ENCODE peak calls at places on chromosomes 16 and 17, in four cellular contexts. U, V, P and F are unnamed samples.

GRCh38 chr17:3913531-3914318 is 2.5 kb downstream of the P2RX1 start:
- DNase-seq in U (peak; percentile 95), V (peak; percentile 56), P (peak; percentile 51), F (peak; percentile 87)

GRCh38 chr16:73572135-73572534 is 524.2 kb upstream of the ZFHX3 start:
- DNase-seq in U (no peak), V (no peak), P (no peak), F (no peak)

GRCh38 chr16:68785715-68786114 is 48.6 kb downstream of the CDH1 start:
- DNase-seq in U (no peak), V (no peak), P (no peak), F (no peak)

GRCh38 chr17:6670571-6670970 is 19.0 kb downstream of the C17orf100 start:
- DNase-seq in U (no peak), V (no peak), P (no peak), F (no peak)

GRCh38 chr17:79627184-79627765 is 16.4 kb upstream of the RBFOX3 start:
- DNase-seq in U (peak; percentile 41), V (no peak), P (no peak), F (no peak)

GRCh38 chr17:61583242-61583641 is 7.8 kb downstream of the NACA2 start:
- DNase-seq in U (no peak), V (no peak), P (peak; percentile 74), F (peak; percentile 59)

GRCh38 chr16:76157629-76158028 is 119.6 kb upstream of the CNTNAP4 start:
- DNase-seq in U (no peak), V (no peak), P (no peak), F (peak; percentile 5)

GRCh38 chr16:10817963-10818941 is at the start of gene TVP23A:
- DNase-seq in U (peak; percentile 84), V (no peak), P (no peak), F (no peak)

GRCh38 chr17:34155947-34156346 is 99.1 kb upstream of the CCL2 start:
- DNase-seq in U (no peak), V (no peak), P (no peak), F (no peak)

GRCh38 chr16:50697881-50698767 is 4.7 kb downstream of the NOD2 start:
- DNase-seq in U (no peak), V (peak; percentile 65), P (no peak), F (no peak)

GRCh38 chr17:82121246-82121645 is 23.2 kb upstream of the FASN start:
- DNase-seq in U (no peak), V (no peak), P (no peak), F (no peak)

GRCh38 chr17:73560661-73561060 is 83.6 kb downstream of the SDK2 start:
- DNase-seq in U (no peak), V (no peak), P (peak; percentile 16), F (no peak)

GRCh38 chr17:31830971-31831755 is 27.9 kb downstream of the COPRS start:
- DNase-seq in U (no peak), V (no peak), P (no peak), F (no peak)

GRCh38 chr17:82134101-82134500 is 36.1 kb upstream of the FASN start:
- DNase-seq in U (no peak), V (no peak), P (no peak), F (no peak)

GRCh38 chr16:12587646-12588277 is 215.9 kb downstream of the CPPED1 start:
- DNase-seq in U (no peak), V (no peak), P (no peak), F (no peak)

GRCh38 chr17:50386451-50386994 is 10.8 kb downstream of the LRRC59 start:
- DNase-seq in U (no peak), V (no peak), P (no peak), F (no peak)

GRCh38 chr17:31841850-31842415 is 17.1 kb downstream of the COPRS start:
- DNase-seq in U (no peak), V (no peak), P (no peak), F (no peak)

GRCh38 chr16:4452674-4453073 is 21.8 kb downstream of the NMRAL1 start:
- DNase-seq in U (no peak), V (no peak), P (no peak), F (no peak)

GRCh38 chr17:1906622-1907021 is 76.8 kb downstream of the RPA1 start:
- DNase-seq in U (no peak), V (no peak), P (no peak), F (no peak)

GRCh38 chr17:1907216-1907631 is 77.4 kb downstream of the RPA1 start:
- DNase-seq in U (no peak), V (no peak), P (no peak), F (no peak)

GRCh38 chr17:1909985-1910384 is 80.2 kb downstream of the RPA1 start:
- DNase-seq in U (no peak), V (no peak), P (peak; percentile 62), F (no peak)

GRCh38 chr17:1907818-1908698 is 78.3 kb downstream of the RPA1 start:
- DNase-seq in U (peak; percentile 77), V (no peak), P (no peak), F (no peak)

DNA sequence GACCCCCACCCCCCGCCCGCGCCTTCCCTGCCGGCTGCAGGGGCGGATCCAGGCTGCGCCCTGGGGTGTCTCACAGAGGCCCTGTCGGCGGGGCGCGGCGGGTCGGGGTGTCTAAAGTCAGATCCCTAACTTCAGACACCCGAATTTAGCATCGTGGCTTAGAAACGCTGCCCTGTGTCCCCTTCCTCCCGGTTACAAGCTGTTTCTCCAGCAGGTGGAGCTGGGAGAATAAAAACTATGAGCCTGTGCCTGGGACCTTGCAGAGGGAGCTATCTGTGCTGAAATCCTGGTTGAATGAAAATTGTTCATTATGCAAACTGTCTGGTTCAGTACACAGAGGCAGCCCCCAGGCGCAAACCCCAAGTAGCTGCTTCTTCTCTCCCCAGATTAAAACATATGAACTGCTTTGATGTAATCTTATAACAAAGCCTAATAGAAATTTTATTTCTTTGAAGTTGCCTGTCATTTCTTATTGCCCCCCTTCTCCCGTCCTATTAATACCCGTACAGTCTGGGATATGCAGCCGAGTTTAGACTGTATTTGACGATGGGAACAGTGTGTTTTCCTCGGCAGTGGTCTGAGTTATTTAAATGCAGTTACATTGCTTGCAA is 79.0 kb downstream of the RPA1 start:
- DNase-seq in U (no peak), V (no peak), P (peak; percentile 72), F (peak; percentile 77)
- TF ChIP-seq SP1 in U (peak; percentile 42), V (no peak), P (no peak), F (no peak)

DNA sequence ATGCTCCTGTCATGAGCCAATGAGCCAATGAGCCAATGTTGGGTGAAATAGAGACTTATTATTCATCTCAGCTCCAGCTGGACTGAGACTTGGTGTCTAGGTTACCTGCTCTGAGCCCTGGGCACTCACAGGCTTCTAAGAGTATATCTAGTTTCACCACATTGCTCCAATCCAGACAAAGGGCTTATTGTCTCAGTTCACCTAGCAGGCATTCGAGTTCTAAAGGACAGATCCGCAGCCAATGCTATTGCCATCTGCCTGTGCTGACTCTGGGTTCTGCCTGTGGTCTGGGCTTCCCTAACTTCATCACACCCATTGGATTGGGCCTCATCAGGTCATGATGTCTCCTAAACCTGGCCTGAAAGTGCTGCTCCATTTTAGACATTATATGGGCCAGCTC is 66.1 kb upstream of the HS3ST4 start:
- DNase-seq in U (no peak), V (no peak), P (peak; percentile 28), F (no peak)
- TF ChIP-seq SUZ12 in U (no peak), V (no peak), P (no peak), F (no peak)

DNA sequence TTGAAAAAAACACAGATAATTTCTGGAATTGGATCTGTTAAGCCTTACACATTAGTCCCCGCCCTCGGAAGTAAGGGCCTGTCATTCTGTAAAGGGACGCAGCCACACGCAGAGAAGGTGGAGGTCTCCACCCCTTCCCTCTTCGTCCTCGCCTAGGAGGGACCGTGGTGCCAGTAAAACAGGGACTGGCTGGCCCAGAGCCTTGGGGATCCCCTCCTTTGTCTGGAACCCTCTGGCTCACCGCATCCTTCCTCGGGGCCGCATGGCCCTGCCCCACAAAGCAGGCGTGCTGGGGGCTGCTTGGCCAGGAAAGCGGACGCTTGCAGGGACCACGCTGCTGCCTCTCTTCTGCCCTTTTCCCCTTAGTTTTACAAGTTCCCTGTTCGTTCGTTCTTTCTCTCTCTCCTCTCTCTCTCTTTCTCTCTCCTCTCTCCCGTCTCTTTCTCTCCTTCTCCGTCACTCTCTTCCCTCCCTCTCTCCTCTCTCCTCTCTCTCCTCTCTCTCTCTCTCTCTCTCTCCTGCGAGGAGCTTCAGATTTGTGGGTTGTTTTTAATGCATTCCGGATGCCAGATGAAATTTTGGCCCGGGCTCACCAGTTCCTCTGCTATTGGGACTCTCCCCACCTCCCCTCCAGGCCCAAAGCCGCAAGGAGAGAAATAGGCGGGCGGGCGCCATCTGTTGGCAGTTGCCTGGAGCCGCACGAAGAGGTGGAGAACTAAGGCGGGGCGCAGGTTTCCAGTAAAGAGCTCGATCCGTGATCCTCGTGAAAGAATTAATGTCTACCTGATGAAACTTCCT is 35.1 kb upstream of the CDRT4 start:
- DNase-seq in U (peak; percentile 92), V (no peak), P (peak; percentile 28), F (peak; percentile 80)
- TF ChIP-seq SP1 in U (no peak), V (no peak), P (no peak), F (no peak)

GRCh38 chr17:80981929-80982425 is 9.7 kb upstream of the CHMP6 start:
- DNase-seq in U (no peak), V (no peak), P (no peak), F (no peak)
- TF ChIP-seq SUZ12 in U (no peak), V (no peak), P (no peak), F (no peak)

GRCh38 chr17:68097161-68097805 is 61.7 kb downstream of the KPNA2 start:
- DNase-seq in U (no peak), V (no peak), P (peak; percentile 71), F (no peak)

GRCh38 chr17:68101992-68102758 is 66.6 kb downstream of the KPNA2 start:
- DNase-seq in U (no peak), V (no peak), P (no peak), F (peak; percentile 16)

GRCh38 chr17:68103148-68103547 is 67.6 kb downstream of the KPNA2 start:
- DNase-seq in U (no peak), V (no peak), P (no peak), F (no peak)

GRCh38 chr17:68100000-68100641 is 64.6 kb downstream of the KPNA2 start:
- DNase-seq in U (no peak), V (no peak), P (peak; percentile 48), F (no peak)

DNA sequence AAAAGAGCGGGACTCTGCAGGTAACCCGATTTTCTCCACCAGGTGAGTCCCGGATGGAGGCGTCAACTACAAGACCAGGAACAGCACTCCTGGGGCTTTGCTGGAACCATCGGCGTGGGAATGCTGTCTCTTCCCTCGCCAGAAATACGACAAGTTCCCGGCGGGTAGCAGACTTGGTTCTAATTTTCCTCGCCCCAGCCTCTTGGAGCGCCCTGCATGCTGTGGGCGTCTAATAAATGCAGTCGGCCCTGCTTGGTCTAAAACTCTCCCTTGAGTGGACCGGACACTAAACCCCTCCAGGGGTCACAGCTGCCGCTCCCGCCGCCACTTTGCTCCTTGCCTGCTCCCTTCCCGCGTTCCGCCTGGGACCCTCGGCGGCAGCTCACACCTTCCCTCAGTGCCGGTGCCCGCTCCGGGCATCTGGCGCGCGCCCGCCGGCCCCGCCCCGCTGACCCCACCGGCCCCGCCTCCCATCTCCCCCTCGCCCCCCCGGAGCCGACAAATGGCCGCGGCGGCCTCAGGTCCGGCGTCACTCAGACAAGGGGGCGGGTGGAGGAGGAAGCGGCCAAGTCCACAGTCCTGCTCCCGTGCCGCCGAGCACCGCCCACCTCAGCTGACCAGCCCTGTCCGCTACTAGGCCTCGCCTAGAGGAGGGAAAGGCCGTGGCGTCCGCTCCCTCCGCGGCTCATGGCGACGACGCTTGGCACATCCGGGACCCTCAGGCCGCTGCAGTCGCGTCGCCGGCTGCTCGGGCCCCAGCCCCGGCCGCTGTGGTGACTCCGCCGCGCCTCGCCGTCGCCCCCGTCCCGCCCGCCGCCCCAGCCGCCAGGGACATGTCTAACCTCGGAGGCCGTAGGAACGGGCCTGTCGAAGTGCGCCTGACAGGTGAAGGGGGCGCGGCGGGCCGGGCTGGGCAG is 65.8 kb downstream of the KPNA2 start:
- DNase-seq in U (peak; percentile 90), V (no peak), P (peak; percentile 93), F (peak; percentile 77)
- TF ChIP-seq SP1 in U (no peak), V (no peak), P (peak; percentile 95), F (no peak)